ENCODE peak calls at places on chromosomes 16 and 17, in seven cellular contexts. L is CD4-positive, CD25-positive, alpha-beta regulatory T cell; E is HFFc6; K is T-helper 2 cell; R is hypothalamus; D is AG08395; G is Peyer's patch. N is an unnamed sample.

GRCh38 chr17:1644493-1645206 is 882 bp downstream of the SCARF1 start:
- DNase-seq in G (peak; percentile 68), L (no peak), E (peak; percentile 33), R (no peak), K (no peak), D (no peak), N (peak; percentile 65)

GRCh38 chr17:992933-993332 is 4.0 kb upstream of the TIMM22 start:
- DNase-seq in D (no peak), L (no peak), R (no peak), G (no peak), E (no peak), K (no peak), N (no peak)

GRCh38 chr16:81366316-81366932 is 51.7 kb downstream of the GAN start:
- DNase-seq in R (no peak), D (peak; percentile 64), L (peak; percentile 59), K (peak; percentile 10), E (peak; percentile 53), G (no peak), N (peak; percentile 58)

GRCh38 chr17:35117984-35118383 is 1.7 kb downstream of the RAD51D start:
- DNase-seq in K (no peak), D (peak; percentile 38), E (peak; percentile 48), R (no peak), G (no peak), L (peak; percentile 35), N (peak; percentile 52)

GRCh38 chr16:23826528-23827244 is 9.1 kb upstream of the PRKCB start:
- DNase-seq in L (peak; percentile 61), R (no peak), D (no peak), E (no peak), K (peak; percentile 64), G (no peak), N (no peak)

GRCh38 chr16:10683160-10683559 is 11.6 kb downstream of the TEKT5 start:
- DNase-seq in L (no peak), K (no peak), E (no peak), G (no peak), D (no peak), R (no peak), N (no peak)

GRCh38 chr16:70689035-70689969 is 3.4 kb upstream of the MTSS2 start:
- DNase-seq in K (no peak), R (no peak), E (no peak), L (no peak), G (no peak), D (no peak), N (no peak)

GRCh38 chr17:57215317-57215716 is 41.0 kb upstream of the MSI2 start:
- DNase-seq in G (no peak), D (no peak), R (no peak), K (no peak), E (peak; percentile 28), L (no peak), N (peak; percentile 7)

GRCh38 chr16:66473654-66474519 is 46.8 kb downstream of the BEAN1 start:
- DNase-seq in K (no peak), R (no peak), G (peak; percentile 41), E (no peak), L (no peak), D (no peak), N (peak; percentile 43)

GRCh38 chr16:48542020-48542473 is 67.9 kb downstream of the N4BP1 start:
- DNase-seq in L (no peak), G (peak; percentile 75), D (peak; percentile 81), K (no peak), R (no peak), E (peak; percentile 20), N (peak; percentile 43)

GRCh38 chr16:17780181-17780580 is 309.4 kb upstream of the XYLT1 start:
- DNase-seq in G (no peak), R (no peak), D (no peak), L (no peak), K (no peak), E (no peak), N (no peak)

GRCh38 chr17:58679263-58680037 is 12.4 kb downstream of the TEX14 start:
- DNase-seq in G (no peak), L (no peak), D (no peak), E (peak; percentile 57), K (no peak), R (no peak), N (peak; percentile 82)

GRCh38 chr16:75653926-75654325 is 6.4 kb downstream of the TERF2IP start:
- DNase-seq in R (no peak), L (no peak), E (peak; percentile 71), G (no peak), D (peak; percentile 53), K (no peak), N (no peak)

GRCh38 chr16:68644715-68645493 is at the start of gene CDH3:
- DNase-seq in G (peak; percentile 58), E (no peak), R (no peak), D (peak; percentile 24), L (peak; percentile 13), K (no peak), N (peak; percentile 95)

GRCh38 chr16:10548404-10548803 is 32.0 kb downstream of the EMP2 start:
- DNase-seq in D (no peak), G (no peak), L (no peak), K (no peak), E (no peak), R (no peak), N (no peak)

GRCh38 chr17:72539981-72540897 is 419.4 kb downstream of the SOX9 start:
- DNase-seq in R (peak; percentile 49), K (no peak), E (peak; percentile 64), L (peak; percentile 16), G (peak; percentile 76), D (peak; percentile 91), N (peak; percentile 61)

GRCh38 chr17:76969598-76970172 is 101.5 kb downstream of the MGAT5B start:
- DNase-seq in G (no peak), E (no peak), L (no peak), R (no peak), D (no peak), K (no peak), N (no peak)

GRCh38 chr17:71287246-71287828 is 833.5 kb upstream of the SOX9 start:
- DNase-seq in D (no peak), K (no peak), R (no peak), E (no peak), L (no peak), G (no peak), N (no peak)

GRCh38 chr16:67923414-67924127 is 8.1 kb downstream of the CTRL start:
- DNase-seq in R (no peak), L (no peak), K (no peak), G (no peak), D (no peak), E (no peak), N (no peak)

GRCh38 chr16:67967183-67967955 is 1.1 kb downstream of the SLC12A4 start:
- DNase-seq in R (no peak), L (peak; percentile 12), K (peak; percentile 22), G (no peak), E (peak; percentile 45), D (no peak), N (peak; percentile 52)

GRCh38 chr16:1981972-1982574 is 804 bp upstream of the NOXO1 start:
- DNase-seq in K (no peak), D (no peak), E (no peak), L (no peak), R (no peak), G (no peak), N (peak; percentile 28)

GRCh38 chr17:79019631-79020584 is 4.1 kb upstream of the C1QTNF1 start:
- DNase-seq in K (peak; percentile 33), D (peak; percentile 65), E (peak; percentile 70), R (no peak), L (peak; percentile 47), G (peak; percentile 87), N (peak; percentile 85)

GRCh38 chr16:79089735-79090284 is 510.7 kb downstream of the MAF start:
- DNase-seq in K (peak; percentile 51), R (no peak), L (peak; percentile 30), G (peak; percentile 63), D (no peak), E (no peak), N (no peak)

GRCh38 chr16:3282103-3282746 is 1.1 kb upstream of the ZNF263 start:
- DNase-seq in D (no peak), G (no peak), L (no peak), R (no peak), E (no peak), K (no peak), N (no peak)

GRCh38 chr17:75099881-75100595 is 9.7 kb upstream of the ARMC7 start:
- DNase-seq in E (no peak), L (no peak), K (no peak), R (no peak), G (no peak), D (no peak), N (no peak)

GRCh38 chr16:81780350-81780749 is 1.3 kb downstream of the PLCG2 start:
- DNase-seq in G (no peak), D (no peak), K (no peak), E (no peak), R (no peak), L (no peak), N (no peak)

GRCh38 chr17:21551081-21551881 is 141.0 kb upstream of the KCNJ18 start:
- DNase-seq in E (peak; percentile 80), G (peak; percentile 87), L (peak; percentile 76), K (peak; percentile 59), R (peak; percentile 67), D (peak; percentile 97), N (peak; percentile 79)

GRCh38 chr17:39036009-39036408 is 68.8 kb upstream of the FBXO47 start:
- DNase-seq in R (no peak), D (no peak), K (no peak), G (no peak), E (no peak), L (no peak), N (no peak)

GRCh38 chr17:1454541-1454940 is 1.5 kb downstream of the CRK start:
- DNase-seq in D (no peak), K (no peak), G (no peak), L (no peak), R (no peak), E (no peak), N (peak; percentile 57)

GRCh38 chr16:31706925-31707324 is 166.7 kb upstream of the ZNF267 start:
- DNase-seq in E (no peak), K (no peak), D (no peak), L (no peak), G (no peak), R (no peak), N (no peak)

GRCh38 chr16:23339781-23340180 is 37.7 kb downstream of the SCNN1B start:
- DNase-seq in K (no peak), R (no peak), E (no peak), L (no peak), D (no peak), G (no peak), N (peak; percentile 24)

GRCh38 chr17:30933966-30934365 is 12.2 kb downstream of the ADAP2 start:
- DNase-seq in K (no peak), R (no peak), E (no peak), G (no peak), D (no peak), L (no peak), N (no peak)

GRCh38 chr16:50318796-50319578 is 49.8 kb downstream of the BRD7 start:
- DNase-seq in K (no peak), D (no peak), E (no peak), G (no peak), L (peak; percentile 49), R (no peak), N (peak; percentile 36)

GRCh38 chr17:8153550-8153956 is 1.3 kb upstream of the PER1 start:
- DNase-seq in R (peak; percentile 25), K (no peak), G (peak; percentile 88), L (no peak), D (peak; percentile 79), E (peak; percentile 96), N (peak; percentile 98)

GRCh38 chr17:18960803-18961511 is 9.0 kb downstream of the SLC5A10 start:
- DNase-seq in G (peak; percentile 95), R (peak; percentile 13), L (peak; percentile 48), K (peak; percentile 52), D (peak; percentile 85), E (peak; percentile 37), N (peak; percentile 56)

GRCh38 chr17:2138768-2139167 is 83.9 kb downstream of the HIC1 start:
- DNase-seq in K (no peak), L (no peak), G (no peak), R (no peak), D (peak; percentile 26), E (peak; percentile 65), N (no peak)

GRCh38 chr16:27429981-27430441 is 28.0 kb downstream of the IL21R start:
- DNase-seq in D (no peak), E (no peak), R (no peak), G (peak; percentile 42), L (no peak), K (no peak), N (no peak)

GRCh38 chr17:44807093-44807816 is 22.8 kb downstream of the GJC1 start:
- DNase-seq in D (no peak), R (no peak), E (no peak), G (no peak), K (no peak), L (no peak), N (no peak)